ENCODE peak calls at places on chromosomes 7 and 10, in eight cellular contexts. T is nephron progenitor cell, K is astrocyte, V is prostate gland, H is fibroblast of the aortic adventitia, E is heart right ventricle, Q is breast epithelium, A is A549. W is an unnamed sample.
A peak's percentile ranks its signal among the peaks of the same experiment; 100 is the strongest.

GRCh38 chr7:99021941-99022560 is 121.9 kb downstream of the SMURF1 start:
- DNase-seq in A (no peak), K (no peak), T (no peak), Q (peak; percentile 12), V (no peak), H (peak; percentile 11), E (no peak), W (no peak)

GRCh38 chr10:99781734-99782429 is 558 bp upstream of the ABCC2 start:
- DNase-seq in T (no peak), V (no peak), A (no peak), K (no peak), H (no peak), Q (no peak), E (no peak), W (no peak)

GRCh38 chr7:7577888-7578287 is 11.2 kb downstream of the MIOS start:
- DNase-seq in E (no peak), K (no peak), H (no peak), Q (no peak), A (no peak), V (no peak), T (no peak), W (no peak)

GRCh38 chr10:82160291-82160690 is 285.3 kb downstream of the NRG3 start:
- DNase-seq in Q (no peak), T (no peak), A (no peak), K (no peak), V (no peak), H (no peak), E (no peak), W (peak; percentile 35)

GRCh38 chr7:127107601-127108007 is 145.1 kb downstream of the GRM8 start:
- DNase-seq in H (peak; percentile 49), T (peak; percentile 81), V (peak; percentile 38), A (peak; percentile 30), K (peak; percentile 20), Q (no peak), E (no peak), W (peak; percentile 40)

GRCh38 chr10:33143160-33143728 is 185.2 kb upstream of the ITGB1 start:
- DNase-seq in E (no peak), T (no peak), V (no peak), K (peak; percentile 86), A (peak; percentile 48), H (peak; percentile 75), Q (no peak), W (no peak)

GRCh38 chr7:132065193-132065972 is 509.0 kb upstream of the PODXL start:
- DNase-seq in T (no peak), A (peak; percentile 94), E (no peak), H (peak; percentile 96), K (peak; percentile 97), Q (no peak), V (no peak), W (peak; percentile 93)

GRCh38 chr10:4865945-4866661 is 40.1 kb downstream of the AKR1E2 start:
- DNase-seq in H (peak; percentile 43), K (no peak), E (no peak), Q (no peak), A (no peak), T (no peak), V (no peak), W (no peak)

GRCh38 chr7:129612112-129613015 is 844 bp downstream of the NRF1 start:
- DNase-seq in E (peak; percentile 52), K (no peak), A (peak; percentile 23), T (no peak), H (peak; percentile 61), Q (peak; percentile 54), V (peak; percentile 57), W (no peak)

GRCh38 chr7:138169441-138169851 is 93.2 kb downstream of the AKR1D1 start:
- DNase-seq in E (no peak), H (no peak), V (no peak), K (peak; percentile 18), Q (no peak), T (no peak), A (no peak), W (no peak)

GRCh38 chr10:49395741-49396665 is at the start of gene DRGX:
- DNase-seq in T (peak; percentile 47), E (no peak), A (no peak), K (no peak), Q (no peak), H (no peak), V (no peak), W (no peak)

GRCh38 chr7:112410087-112410486 is 40.2 kb upstream of the IFRD1 start:
- DNase-seq in V (no peak), H (peak; percentile 40), E (no peak), T (no peak), K (no peak), A (no peak), Q (no peak), W (no peak)

GRCh38 chr7:21690717-21691116 is 147.9 kb downstream of the DNAH11 start:
- DNase-seq in Q (no peak), H (peak; percentile 15), T (no peak), A (no peak), E (no peak), K (no peak), V (no peak), W (no peak)

GRCh38 chr10:30812018-30812851 is 182.7 kb upstream of the LYZL2 start:
- DNase-seq in A (no peak), K (peak; percentile 97), T (no peak), Q (no peak), E (peak; percentile 44), H (peak; percentile 97), V (peak; percentile 19), W (peak; percentile 51)

GRCh38 chr7:50363327-50364060 is 59.0 kb downstream of the IKZF1 start:
- DNase-seq in A (no peak), V (no peak), Q (no peak), K (no peak), E (no peak), H (no peak), T (no peak), W (no peak)

GRCh38 chr10:93461807-93462178 is 20.3 kb downstream of the MYOF start:
- DNase-seq in V (no peak), H (peak; percentile 65), K (peak; percentile 85), T (no peak), A (no peak), E (no peak), Q (no peak), W (peak; percentile 88)

GRCh38 chr7:37916673-37917660 is at the start of gene SFRP4:
- DNase-seq in T (peak; percentile 61), V (no peak), E (peak; percentile 67), A (peak; percentile 47), K (peak; percentile 56), H (peak; percentile 90), Q (no peak), W (no peak)

GRCh38 chr10:129670124-129670523 is 203.1 kb downstream of the MGMT start:
- DNase-seq in H (no peak), V (no peak), T (no peak), K (no peak), E (no peak), A (no peak), Q (no peak), W (no peak)

GRCh38 chr10:129675027-129675769 is 208.2 kb downstream of the MGMT start:
- DNase-seq in T (no peak), E (no peak), A (no peak), H (no peak), V (no peak), Q (no peak), K (no peak), W (no peak)

GRCh38 chr10:129676014-129676413 is 209.0 kb downstream of the MGMT start:
- DNase-seq in T (no peak), Q (no peak), K (no peak), H (no peak), A (no peak), E (no peak), V (no peak), W (no peak)

GRCh38 chr10:129677377-129677927 is 210.4 kb downstream of the MGMT start:
- DNase-seq in T (no peak), H (no peak), V (no peak), E (no peak), A (no peak), K (no peak), Q (no peak), W (no peak)

DNA sequence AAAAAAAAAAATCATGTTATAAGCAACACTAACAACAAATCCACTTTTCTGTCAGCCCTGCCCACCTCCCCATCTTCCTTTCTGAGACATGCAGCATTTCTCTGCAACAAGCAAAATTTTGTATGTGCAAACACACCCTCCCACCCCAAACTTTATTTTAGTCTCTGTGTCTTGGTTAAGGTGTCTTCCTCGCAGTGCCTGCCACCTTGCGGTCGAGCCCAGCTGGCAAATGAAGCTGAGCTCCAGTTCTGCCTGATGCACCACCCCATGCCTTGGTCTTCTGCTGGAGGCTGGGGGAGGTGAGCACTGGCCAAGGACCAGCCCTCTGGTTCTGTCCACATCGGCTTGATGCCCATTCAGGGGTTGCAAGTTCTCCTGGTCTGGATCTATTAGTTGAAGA is 206.3 kb downstream of the MGMT start:
- DNase-seq in H (no peak), T (no peak), Q (no peak), A (no peak), K (no peak), E (no peak), V (no peak), W (no peak)
- TF ChIP-seq CTCF in H (no peak), T (no peak), Q (no peak), A (no peak), K (no peak), E (no peak), V (no peak), W (no peak)

GRCh38 chr7:78134256-78134655 is 335.7 kb downstream of the PHTF2 start:
- DNase-seq in A (peak; percentile 23), H (peak; percentile 73), K (peak; percentile 42), E (no peak), Q (no peak), V (no peak), T (no peak), W (no peak)
- TF ChIP-seq CTCF in A (peak; percentile 37), H (peak; percentile 61), K (peak; percentile 70), E (peak; percentile 50), Q (no peak), V (peak; percentile 27), T (peak; percentile 49), W (peak; percentile 82)

GRCh38 chr10:17452060-17452894 is 2.1 kb downstream of the ST8SIA6 start:
- DNase-seq in E (no peak), Q (no peak), H (no peak), A (no peak), K (no peak), V (no peak), T (no peak), W (no peak)

GRCh38 chr10:17454181-17454800 is at the start of gene ST8SIA6:
- DNase-seq in Q (no peak), V (peak; percentile 54), K (peak; percentile 37), T (peak; percentile 71), E (peak; percentile 64), H (peak; percentile 23), A (peak; percentile 58), W (no peak)

GRCh38 chr10:17454801-17455520 is 566 bp upstream of the ST8SIA6 start:
- DNase-seq in T (no peak), V (no peak), E (no peak), Q (no peak), H (no peak), K (no peak), A (no peak), W (no peak)

GRCh38 chr10:17453377-17454091 is 861 bp downstream of the ST8SIA6 start:
- DNase-seq in H (no peak), V (peak; percentile 60), E (peak; percentile 47), Q (peak; percentile 64), T (peak; percentile 75), K (peak; percentile 31), A (peak; percentile 37), W (no peak)

GRCh38 chr10:17453035-17453376 is 1.4 kb downstream of the ST8SIA6 start:
- DNase-seq in V (no peak), Q (no peak), H (no peak), E (no peak), T (no peak), A (peak; percentile 27), K (no peak), W (no peak)
- TF ChIP-seq CTCF in V (no peak), Q (no peak), H (no peak), E (no peak), T (no peak), A (no peak), K (no peak), W (no peak)

GRCh38 chr10:15439381-15439837 is 68.3 kb upstream of the FAM171A1 start:
- DNase-seq in H (peak; percentile 95), E (peak; percentile 52), K (no peak), V (no peak), A (no peak), Q (no peak), T (no peak), W (no peak)
- TF ChIP-seq CTCF in H (peak; percentile 79), E (peak; percentile 29), K (peak; percentile 39), V (no peak), A (no peak), Q (no peak), T (peak; percentile 47), W (peak; percentile 62)